ENCODE peak calls at places on chromosome 16, in five cellular contexts. One of them, this sample, is unnamed.

GRCh38 chr16:84455031-84455430 is 49.4 kb downstream of the MEAK7 start:
- DNase-seq in NCI-H146: no peak
- DNase-seq in ascending aorta: no peak
- DNase-seq in activated CD8-positive, alpha-beta T cell treated with anti-CD3 and anti-CD28 coated beads for 36 hours: no peak
- DNase-seq in activated B cell treated with CpG ODN at 0.5 μM for 24 hours: no peak
- DNase-seq in this sample: no peak

GRCh38 chr16:81429045-81429521 is 15.5 kb upstream of the CMIP start:
- DNase-seq in activated B cell treated with CpG ODN at 0.5 μM for 24 hours: no peak
- DNase-seq in NCI-H146: peak; percentile 31
- DNase-seq in ascending aorta: no peak
- DNase-seq in activated CD8-positive, alpha-beta T cell treated with anti-CD3 and anti-CD28 coated beads for 36 hours: peak; percentile 30
- DNase-seq in this sample: peak; percentile 35

GRCh38 chr16:86942469-86943175 is 364.3 kb downstream of the FOXL1 start:
- DNase-seq in ascending aorta: no peak
- DNase-seq in NCI-H146: no peak
- DNase-seq in activated B cell treated with CpG ODN at 0.5 μM for 24 hours: no peak
- DNase-seq in activated CD8-positive, alpha-beta T cell treated with anti-CD3 and anti-CD28 coated beads for 36 hours: no peak
- DNase-seq in this sample: no peak

GRCh38 chr16:85245307-85246172 is 133.3 kb upstream of the CIBAR2 start:
- DNase-seq in ascending aorta: peak; percentile 72
- DNase-seq in activated B cell treated with CpG ODN at 0.5 μM for 24 hours: no peak
- DNase-seq in NCI-H146: peak; percentile 84
- DNase-seq in activated CD8-positive, alpha-beta T cell treated with anti-CD3 and anti-CD28 coated beads for 36 hours: peak; percentile 67
- DNase-seq in this sample: peak; percentile 63

GRCh38 chr16:3530371-3530914 is 29.6 kb downstream of the CLUAP1 start:
- DNase-seq in activated B cell treated with CpG ODN at 0.5 μM for 24 hours: no peak
- DNase-seq in activated CD8-positive, alpha-beta T cell treated with anti-CD3 and anti-CD28 coated beads for 36 hours: no peak
- DNase-seq in NCI-H146: no peak
- DNase-seq in ascending aorta: no peak
- DNase-seq in this sample: no peak

GRCh38 chr16:2535644-2536021 is 2.2 kb upstream of the PDPK1 start:
- DNase-seq in activated CD8-positive, alpha-beta T cell treated with anti-CD3 and anti-CD28 coated beads for 36 hours: no peak
- DNase-seq in activated B cell treated with CpG ODN at 0.5 μM for 24 hours: no peak
- DNase-seq in NCI-H146: no peak
- DNase-seq in ascending aorta: peak; percentile 80
- DNase-seq in this sample: no peak

GRCh38 chr16:84098939-84099338 is 17.8 kb downstream of the MBTPS1 start:
- DNase-seq in activated B cell treated with CpG ODN at 0.5 μM for 24 hours: no peak
- DNase-seq in activated CD8-positive, alpha-beta T cell treated with anti-CD3 and anti-CD28 coated beads for 36 hours: no peak
- DNase-seq in NCI-H146: no peak
- DNase-seq in ascending aorta: no peak
- DNase-seq in this sample: no peak

GRCh38 chr16:61243954-61244353 is 792.3 kb downstream of the CDH8 start:
- DNase-seq in activated B cell treated with CpG ODN at 0.5 μM for 24 hours: no peak
- DNase-seq in ascending aorta: no peak
- DNase-seq in NCI-H146: peak; percentile 12
- DNase-seq in activated CD8-positive, alpha-beta T cell treated with anti-CD3 and anti-CD28 coated beads for 36 hours: no peak
- DNase-seq in this sample: no peak

GRCh38 chr16:65728172-65728571 is 606.3 kb upstream of the CDH11 start:
- DNase-seq in ascending aorta: no peak
- DNase-seq in activated CD8-positive, alpha-beta T cell treated with anti-CD3 and anti-CD28 coated beads for 36 hours: no peak
- DNase-seq in NCI-H146: no peak
- DNase-seq in activated B cell treated with CpG ODN at 0.5 μM for 24 hours: no peak
- DNase-seq in this sample: no peak

GRCh38 chr16:47947741-47948140 is 208.1 kb downstream of the ABCC12 start:
- DNase-seq in ascending aorta: no peak
- DNase-seq in activated B cell treated with CpG ODN at 0.5 μM for 24 hours: no peak
- DNase-seq in NCI-H146: no peak
- DNase-seq in activated CD8-positive, alpha-beta T cell treated with anti-CD3 and anti-CD28 coated beads for 36 hours: no peak
- DNase-seq in this sample: no peak

GRCh38 chr16:56860226-56861020 is 4.6 kb upstream of the SLC12A3 start:
- DNase-seq in ascending aorta: no peak
- DNase-seq in activated CD8-positive, alpha-beta T cell treated with anti-CD3 and anti-CD28 coated beads for 36 hours: peak; percentile 73
- DNase-seq in activated B cell treated with CpG ODN at 0.5 μM for 24 hours: no peak
- DNase-seq in NCI-H146: no peak
- DNase-seq in this sample: no peak

GRCh38 chr16:23141959-23142740 is 7.1 kb downstream of the USP31 start:
- DNase-seq in activated B cell treated with CpG ODN at 0.5 μM for 24 hours: no peak
- DNase-seq in ascending aorta: no peak
- DNase-seq in NCI-H146: no peak
- DNase-seq in activated CD8-positive, alpha-beta T cell treated with anti-CD3 and anti-CD28 coated beads for 36 hours: no peak
- DNase-seq in this sample: no peak

GRCh38 chr16:60922920-60923319 is 1113.3 kb downstream of the CDH8 start:
- DNase-seq in ascending aorta: no peak
- DNase-seq in activated B cell treated with CpG ODN at 0.5 μM for 24 hours: no peak
- DNase-seq in NCI-H146: no peak
- DNase-seq in activated CD8-positive, alpha-beta T cell treated with anti-CD3 and anti-CD28 coated beads for 36 hours: no peak
- DNase-seq in this sample: no peak

GRCh38 chr16:57289391-57290257 is 5.2 kb upstream of the PLLP start:
- DNase-seq in activated CD8-positive, alpha-beta T cell treated with anti-CD3 and anti-CD28 coated beads for 36 hours: no peak
- DNase-seq in activated B cell treated with CpG ODN at 0.5 μM for 24 hours: no peak
- DNase-seq in NCI-H146: no peak
- DNase-seq in ascending aorta: no peak
- DNase-seq in this sample: no peak

GRCh38 chr16:83713597-83713996 is 94.2 kb upstream of the HSBP1 start:
- DNase-seq in NCI-H146: no peak
- DNase-seq in activated CD8-positive, alpha-beta T cell treated with anti-CD3 and anti-CD28 coated beads for 36 hours: no peak
- DNase-seq in activated B cell treated with CpG ODN at 0.5 μM for 24 hours: no peak
- DNase-seq in ascending aorta: no peak
- DNase-seq in this sample: peak; percentile 38

GRCh38 chr16:67462279-67462655 is 18.7 kb downstream of the ATP6V0D1 start:
- DNase-seq in activated CD8-positive, alpha-beta T cell treated with anti-CD3 and anti-CD28 coated beads for 36 hours: no peak
- DNase-seq in activated B cell treated with CpG ODN at 0.5 μM for 24 hours: no peak
- DNase-seq in NCI-H146: no peak
- DNase-seq in ascending aorta: no peak
- DNase-seq in this sample: no peak

GRCh38 chr16:73064227-73064995 is 16.5 kb upstream of the ZFHX3 start:
- DNase-seq in NCI-H146: no peak
- DNase-seq in ascending aorta: peak; percentile 85
- DNase-seq in activated B cell treated with CpG ODN at 0.5 μM for 24 hours: no peak
- DNase-seq in activated CD8-positive, alpha-beta T cell treated with anti-CD3 and anti-CD28 coated beads for 36 hours: no peak
- DNase-seq in this sample: no peak

GRCh38 chr16:16007743-16008111 is 58.3 kb downstream of the ABCC1 start:
- DNase-seq in ascending aorta: no peak
- DNase-seq in activated CD8-positive, alpha-beta T cell treated with anti-CD3 and anti-CD28 coated beads for 36 hours: peak; percentile 22
- DNase-seq in NCI-H146: no peak
- DNase-seq in activated B cell treated with CpG ODN at 0.5 μM for 24 hours: peak; percentile 42
- DNase-seq in this sample: no peak

GRCh38 chr16:9854665-9855064 is 327.6 kb downstream of the GRIN2A start:
- DNase-seq in ascending aorta: no peak
- DNase-seq in activated CD8-positive, alpha-beta T cell treated with anti-CD3 and anti-CD28 coated beads for 36 hours: no peak
- DNase-seq in NCI-H146: no peak
- DNase-seq in activated B cell treated with CpG ODN at 0.5 μM for 24 hours: no peak
- DNase-seq in this sample: no peak

GRCh38 chr16:7209598-7209997 is 123.0 kb upstream of the RBFOX1 start:
- DNase-seq in ascending aorta: no peak
- DNase-seq in activated CD8-positive, alpha-beta T cell treated with anti-CD3 and anti-CD28 coated beads for 36 hours: no peak
- DNase-seq in activated B cell treated with CpG ODN at 0.5 μM for 24 hours: no peak
- DNase-seq in NCI-H146: no peak
- DNase-seq in this sample: no peak

This sample was measured in NCI-H1092 treated with DMSO at 0.1 percent for 48 hours.